ENCODE peak calls at places on chromosomes 7 and 10, in six cellular contexts. Q is HEK293T; C is Ammon's horn; A is tibial artery; I is epithelial cell of esophagus; P is activated T-cell treated with anti-CD3 and anti-CD28 coated beads, Interleukin-2, amount 50 U/mL, for 24 hours. E is an unnamed sample.

GRCh38 chr7:148461780-148462179 is 128.8 kb upstream of the C7orf33 start:
- DNase-seq in Q (no peak), C (no peak), A (no peak), I (no peak), P (no peak), E (no peak)

GRCh38 chr10:102268333-102268999 is 23.1 kb downstream of the GBF1 start:
- DNase-seq in Q (no peak), C (no peak), A (no peak), I (no peak), P (no peak), E (no peak)

GRCh38 chr7:4769753-4770152 is 5.7 kb upstream of the AP5Z1 start:
- DNase-seq in Q (no peak), C (no peak), A (no peak), I (no peak), P (no peak), E (no peak)

GRCh38 chr7:151549083-151549482 is 29.4 kb upstream of the RHEB start:
- DNase-seq in Q (no peak), C (no peak), A (no peak), I (no peak), P (no peak), E (no peak)

GRCh38 chr7:102097601-102098161 is 189.0 kb upstream of the SH2B2 start:
- DNase-seq in Q (no peak), C (no peak), A (no peak), I (no peak), P (no peak), E (no peak)

GRCh38 chr7:6250364-6250833 is 22.0 kb downstream of the CYTH3 start:
- DNase-seq in Q (no peak), C (no peak), A (no peak), I (peak; percentile 98), P (no peak), E (no peak)

GRCh38 chr7:30491417-30491816 is 12.8 kb upstream of the NOD1 start:
- DNase-seq in Q (no peak), C (no peak), A (no peak), I (no peak), P (no peak), E (no peak)

GRCh38 chr7:96495751-96496216 is 173.9 kb upstream of the SLC25A13 start:
- DNase-seq in Q (no peak), C (no peak), A (no peak), I (peak; percentile 43), P (no peak), E (no peak)

GRCh38 chr7:108526768-108527017 is 758 bp upstream of the PNPLA8 start:
- DNase-seq in Q (no peak), C (no peak), A (no peak), I (no peak), P (no peak), E (no peak)

GRCh38 chr10:132047575-132048293 is 18.0 kb upstream of the JAKMIP3 start:
- DNase-seq in Q (no peak), C (no peak), A (no peak), I (no peak), P (no peak), E (no peak)

GRCh38 chr10:43867667-43868361 is 219.1 kb upstream of the ZNF32 start:
- DNase-seq in Q (no peak), C (no peak), A (peak; percentile 82), I (no peak), P (no peak), E (no peak)

GRCh38 chr10:121459765-121460453 is 138.3 kb downstream of the FGFR2 start:
- DNase-seq in Q (no peak), C (no peak), A (peak; percentile 75), I (no peak), P (no peak), E (no peak)

GRCh38 chr10:91614254-91614624 is 18.6 kb downstream of the PPP1R3C start:
- DNase-seq in Q (no peak), C (no peak), A (no peak), I (no peak), P (no peak), E (no peak)

GRCh38 chr10:89267056-89267455 is 15.5 kb upstream of the LIPA start:
- DNase-seq in Q (no peak), C (no peak), A (no peak), I (no peak), P (no peak), E (no peak)

GRCh38 chr10:1571587-1572237 is 165.6 kb downstream of the ADARB2 start:
- DNase-seq in Q (no peak), C (no peak), A (no peak), I (no peak), P (no peak), E (no peak)

GRCh38 chr10:20890009-20890408 is 7.1 kb downstream of the NEBL start:
- DNase-seq in Q (no peak), C (no peak), A (no peak), I (no peak), P (no peak), E (no peak)

GRCh38 chr7:22329816-22330524 is 27.0 kb downstream of the RAPGEF5 start:
- DNase-seq in Q (no peak), C (no peak), A (no peak), I (no peak), P (no peak), E (no peak)

GRCh38 chr7:117871401-117871777 is 1.9 kb downstream of the CTTNBP2 start:
- DNase-seq in Q (no peak), C (peak; percentile 16), A (no peak), I (no peak), P (no peak), E (no peak)

GRCh38 chr7:152571031-152571430 is 104.9 kb downstream of the XRCC2 start:
- DNase-seq in Q (no peak), C (no peak), A (peak; percentile 52), I (no peak), P (no peak), E (no peak)